ENCODE peak calls at places on chromosomes 4 and X, in four cellular contexts. T is GM12891, M is sigmoid colon, Q is lower leg skin. U is an unnamed sample.

GRCh38 chr4:41176357-41176756 is 38.0 kb downstream of the APBB2 start:
- DNase-seq in M (no peak), T (no peak), Q (no peak), U (no peak)

GRCh38 chr4:183349673-183350072 is 27.4 kb upstream of the CLDN24 start:
- DNase-seq in T (no peak), M (no peak), Q (no peak), U (no peak)

GRCh38 chr4:19214591-19214990 is 1037.1 kb upstream of the SLIT2 start:
- DNase-seq in T (no peak), M (no peak), Q (no peak), U (no peak)

GRCh38 chrX:110966839-110967238 is 129.2 kb upstream of the PAK3 start:
- DNase-seq in T (no peak), Q (no peak), M (no peak), U (no peak)

GRCh38 chrX:136473663-136474062 is 14.1 kb upstream of the BRS3 start:
- DNase-seq in T (no peak), M (no peak), Q (no peak), U (no peak)

GRCh38 chr4:98720871-98721480 is 62.6 kb upstream of the TSPAN5 start:
- DNase-seq in T (no peak), M (no peak), Q (no peak), U (no peak)

GRCh38 chrX:137051978-137052640 is 18.3 kb upstream of the GPR101 start:
- DNase-seq in Q (peak; percentile 88), T (peak; percentile 49), M (peak; percentile 67), U (peak; percentile 49)

GRCh38 chrX:24002167-24002566 is 24.8 kb downstream of the KLHL15 start:
- DNase-seq in T (no peak), M (no peak), Q (no peak), U (no peak)

GRCh38 chr4:153651041-153651960 is 32.8 kb upstream of the TLR2 start:
- DNase-seq in M (peak; percentile 80), T (no peak), Q (no peak), U (no peak)

GRCh38 chrX:11429543-11430085 is 136.4 kb downstream of the AMELX start:
- DNase-seq in T (no peak), M (no peak), Q (no peak), U (no peak)

GRCh38 chr4:37715889-37716402 is 29.8 kb upstream of the RELL1 start:
- DNase-seq in Q (no peak), M (no peak), T (peak; percentile 23), U (no peak)

GRCh38 chr4:139555073-139555704 is 830 bp downstream of the SETD7 start:
- DNase-seq in T (peak; percentile 47), Q (peak; percentile 98), M (peak; percentile 96), U (peak; percentile 53)
- TF ChIP-seq POLR2A in T (no peak), Q (no peak), M (peak; percentile 63), U (peak; percentile 93)

GRCh38 chrX:139932901-139933796 is at the start of gene ATP11C:
- DNase-seq in Q (peak; percentile 96), T (peak; percentile 46), M (peak; percentile 94), U (peak; percentile 49)
- TF ChIP-seq POLR2A in Q (no peak), T (peak; percentile 87), M (peak; percentile 52), U (peak; percentile 78)

DNA sequence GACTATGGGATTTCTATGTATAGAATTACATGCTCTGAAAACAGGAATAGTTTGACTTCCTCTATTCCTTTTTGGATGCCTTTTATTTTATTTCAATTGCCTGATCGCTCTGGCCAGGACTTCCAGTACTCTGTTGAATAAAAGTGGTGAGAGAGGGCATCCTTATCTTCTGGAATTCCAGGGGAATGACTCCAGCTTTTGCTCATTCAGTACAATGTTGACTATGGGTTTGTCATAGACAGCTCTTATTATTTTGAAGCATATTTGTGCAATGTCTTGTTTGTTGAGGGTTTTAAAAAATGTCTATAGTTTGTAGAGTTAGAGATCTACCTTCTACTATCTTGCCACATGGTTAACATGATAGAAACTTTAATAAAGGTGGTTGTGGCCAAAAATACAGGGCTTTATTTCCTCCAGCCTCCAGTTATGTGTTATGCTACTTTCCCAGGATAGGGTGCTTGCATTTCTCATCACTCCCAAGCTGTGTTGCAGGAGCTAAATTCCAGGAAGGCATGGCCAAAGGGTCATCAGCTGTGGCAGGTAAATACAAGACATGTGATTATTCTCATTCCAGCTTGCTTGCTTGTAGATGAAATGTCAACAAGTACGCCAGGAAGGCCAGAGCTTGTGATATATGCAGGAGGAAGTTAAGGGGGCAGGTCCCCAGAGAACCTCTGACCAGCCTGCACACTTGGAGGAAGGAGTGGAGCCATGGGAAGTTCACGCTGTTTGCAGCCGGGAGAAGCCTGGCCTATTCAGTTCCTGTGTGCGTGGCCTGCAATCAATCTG is 142.4 kb upstream of the CPXCR1 start:
- DNase-seq in Q (no peak), T (no peak), M (no peak), U (no peak)
- TF ChIP-seq POLR2A in Q (no peak), T (no peak), M (no peak), U (no peak)

GRCh38 chr4:1899149-1900086 is 28.2 kb downstream of the NSD2 start:
- DNase-seq in M (peak; percentile 85), Q (peak; percentile 91), T (peak; percentile 61), U (peak; percentile 44)
- TF ChIP-seq POLR2A in M (no peak), Q (no peak), T (no peak), U (no peak)

GRCh38 chr4:186726440-186727148 is 2.9 kb upstream of the FAT1 start:
- DNase-seq in T (no peak), M (peak; percentile 87), Q (peak; percentile 93), U (peak; percentile 41)
- TF ChIP-seq POLR2A in T (no peak), M (peak; percentile 84), Q (no peak), U (peak; percentile 87)

GRCh38 chr4:121822047-121822446 is 1.6 kb downstream of the CCNA2 start:
- DNase-seq in M (no peak), T (no peak), Q (no peak), U (no peak)

GRCh38 chr4:121824950-121825349 is 1.3 kb upstream of the CCNA2 start:
- DNase-seq in Q (no peak), T (no peak), M (no peak), U (no peak)

GRCh38 chr4:121824171-121824527 is 466 bp upstream of the CCNA2 start:
- DNase-seq in T (no peak), Q (no peak), M (no peak), U (no peak)

GRCh38 chr4:121822796-121823504 is 733 bp downstream of the CCNA2 start:
- DNase-seq in T (peak; percentile 27), M (peak; percentile 67), Q (no peak), U (no peak)

GRCh38 chr4:121823505-121824170 is at the start of gene CCNA2:
- DNase-seq in Q (peak; percentile 99), T (peak; percentile 76), M (peak; percentile 98), U (peak; percentile 51)
- TF ChIP-seq POLR2A in Q (no peak), T (peak; percentile 81), M (peak; percentile 47), U (peak; percentile 88)

U was measured in H54.